ENCODE peak calls at places on chromosomes 2 and 18, in five cellular contexts. O, E, D, M and C are unnamed samples.

GRCh38 chr2:213551526-213551925 is 267.3 kb downstream of the SPAG16 start:
- DNase-seq in M (no peak), E (no peak), D (no peak), O (no peak), C (no peak)

GRCh38 chr2:234544659-234545611 is 48.1 kb upstream of the ARL4C start:
- DNase-seq in O (no peak), M (peak), E (peak), D (peak), C (peak)

GRCh38 chr18:78948707-78949106 is 30.9 kb upstream of the SALL3 start:
- DNase-seq in O (no peak), M (no peak), D (no peak), E (no peak), C (no peak)

GRCh38 chr2:38720613-38721241 is 30.4 kb downstream of the SRSF7 start:
- DNase-seq in O (peak), D (no peak), E (peak), M (no peak), C (peak)

GRCh38 chr2:68559692-68560091 is 83.7 kb upstream of the PROKR1 start:
- DNase-seq in D (no peak), E (no peak), O (no peak), M (no peak), C (no peak)

GRCh38 chr2:233779722-233780121 is 1.6 kb downstream of the MROH2A start:
- DNase-seq in O (no peak), M (no peak), E (no peak), D (no peak), C (no peak)

GRCh38 chr2:67503066-67503795 is 106.1 kb downstream of the ETAA1 start:
- DNase-seq in D (no peak), M (no peak), O (peak), E (no peak), C (no peak)

GRCh38 chr2:42424033-42424432 is 63.0 kb upstream of the COX7A2L start:
- DNase-seq in O (peak), E (no peak), M (no peak), D (no peak), C (no peak)

GRCh38 chr18:62277045-62277444 is 48.1 kb upstream of the TNFRSF11A start:
- DNase-seq in E (no peak), M (no peak), O (no peak), D (no peak), C (no peak)

GRCh38 chr2:36573165-36573564 is 24.8 kb downstream of the FEZ2 start:
- DNase-seq in D (no peak), O (no peak), E (no peak), M (no peak), C (no peak)

GRCh38 chr2:45879406-45879805 is 227.9 kb downstream of the PRKCE start:
- DNase-seq in D (no peak), O (no peak), E (no peak), M (no peak), C (no peak)